ENCODE peak calls at places on chromosomes 11 and 22, in four cellular contexts. R, G, H and Z are unnamed samples.

GRCh38 chr11:69865707-69866106 is 46.5 kb upstream of the FGF3 start:
- DNase-seq in R (no peak), G (no peak), H (no peak), Z (no peak)

GRCh38 chr22:41848468-41848867 is 15.6 kb downstream of the SREBF2 start:
- DNase-seq in R (peak; percentile 72), G (no peak), H (no peak), Z (peak; percentile 70)

GRCh38 chr11:103806130-103806900 is 230.1 kb upstream of the DDI1 start:
- DNase-seq in R (no peak), G (peak; percentile 49), H (no peak), Z (no peak)

GRCh38 chr22:22737590-22737989 is 93.2 kb downstream of the GGTLC2 start:
- DNase-seq in R (no peak), G (no peak), H (no peak), Z (no peak)

GRCh38 chr11:63573881-63574855 is 11.0 kb upstream of the PLAAT2 start:
- DNase-seq in R (peak; percentile 60), G (peak; percentile 95), H (no peak), Z (peak; percentile 70)

GRCh38 chr22:47994045-47994444 is 1231.6 kb downstream of the TBC1D22A start:
- DNase-seq in R (no peak), G (no peak), H (no peak), Z (no peak)

GRCh38 chr22:46269564-46269963 is 1.8 kb downstream of the TTC38 start:
- DNase-seq in R (no peak), G (no peak), H (no peak), Z (peak; percentile 54)

GRCh38 chr11:75031224-75031753 is 42.6 kb downstream of the NEU3 start:
- DNase-seq in R (no peak), G (peak; percentile 78), H (no peak), Z (no peak)

GRCh38 chr22:48897638-48897954 is 930.1 kb downstream of the BRD1 start:
- DNase-seq in R (no peak), G (no peak), H (no peak), Z (peak; percentile 20)

GRCh38 chr22:44465563-44465962 is 32.5 kb downstream of the RTL6 start:
- DNase-seq in R (no peak), G (no peak), H (no peak), Z (no peak)

GRCh38 chr22:32378703-32379272 is 21.1 kb downstream of the RFPL3 start:
- DNase-seq in R (no peak), G (peak; percentile 46), H (peak; percentile 54), Z (no peak)